ENCODE peak calls at places on chromosomes 1 and 21, in six cellular contexts. One of them, this sample, is unnamed.

GRCh38 chr1:99251308-99251707 is 13.0 kb upstream of the PLPPR4 start:
- DNase-seq in cardiac muscle cell: no peak
- DNase-seq in PC-3: no peak
- DNase-seq in prostate gland: no peak
- DNase-seq in tibial artery: no peak
- DNase-seq in left ventricle myocardium inferior: no peak
- DNase-seq in this sample: no peak

GRCh38 chr1:25732821-25733220 is 67.2 kb upstream of the SELENON start:
- DNase-seq in prostate gland: no peak
- DNase-seq in tibial artery: no peak
- DNase-seq in cardiac muscle cell: no peak
- DNase-seq in left ventricle myocardium inferior: no peak
- DNase-seq in PC-3: no peak
- DNase-seq in this sample: no peak

GRCh38 chr1:174743654-174744561 is 255.8 kb upstream of the CACYBP start:
- DNase-seq in cardiac muscle cell: peak
- DNase-seq in PC-3: peak
- DNase-seq in prostate gland: no peak
- DNase-seq in left ventricle myocardium inferior: no peak
- DNase-seq in tibial artery: no peak
- DNase-seq in this sample: peak

GRCh38 chr1:234488954-234489691 is 10.1 kb upstream of the TARBP1 start:
- DNase-seq in PC-3: peak
- DNase-seq in tibial artery: no peak
- DNase-seq in prostate gland: no peak
- DNase-seq in left ventricle myocardium inferior: no peak
- DNase-seq in cardiac muscle cell: no peak
- DNase-seq in this sample: no peak

GRCh38 chr1:39378377-39378776 is 113.1 kb upstream of the BMP8A start:
- DNase-seq in tibial artery: no peak
- DNase-seq in cardiac muscle cell: no peak
- DNase-seq in left ventricle myocardium inferior: no peak
- DNase-seq in prostate gland: peak
- DNase-seq in PC-3: peak
- DNase-seq in this sample: no peak

GRCh38 chr1:18486195-18486594 is 5.5 kb downstream of the KLHDC7A start:
- DNase-seq in cardiac muscle cell: no peak
- DNase-seq in left ventricle myocardium inferior: no peak
- DNase-seq in prostate gland: no peak
- DNase-seq in PC-3: no peak
- DNase-seq in tibial artery: no peak
- DNase-seq in this sample: no peak

GRCh38 chr1:21680918-21681317 is 11.8 kb upstream of the RAP1GAP start:
- DNase-seq in PC-3: peak
- DNase-seq in cardiac muscle cell: peak
- DNase-seq in prostate gland: no peak
- DNase-seq in tibial artery: no peak
- DNase-seq in left ventricle myocardium inferior: no peak
- DNase-seq in this sample: no peak

GRCh38 chr1:204292733-204293132 is 67.0 kb downstream of the PLEKHA6 start:
- DNase-seq in PC-3: no peak
- DNase-seq in left ventricle myocardium inferior: no peak
- DNase-seq in cardiac muscle cell: peak
- DNase-seq in tibial artery: no peak
- DNase-seq in prostate gland: no peak
- DNase-seq in this sample: no peak

GRCh38 chr21:20031807-20032206 is 966.4 kb upstream of the NCAM2 start:
- DNase-seq in left ventricle myocardium inferior: no peak
- DNase-seq in PC-3: no peak
- DNase-seq in cardiac muscle cell: no peak
- DNase-seq in prostate gland: no peak
- DNase-seq in tibial artery: no peak
- DNase-seq in this sample: no peak

GRCh38 chr1:108962681-108963051 is 618 bp downstream of the CLCC1 start:
- DNase-seq in PC-3: peak
- DNase-seq in tibial artery: peak
- DNase-seq in prostate gland: peak
- DNase-seq in cardiac muscle cell: no peak
- DNase-seq in left ventricle myocardium inferior: no peak
- DNase-seq in this sample: no peak

GRCh38 chr1:97904528-97904927 is 16.3 kb downstream of the DPYD start:
- DNase-seq in tibial artery: no peak
- DNase-seq in left ventricle myocardium inferior: no peak
- DNase-seq in cardiac muscle cell: peak
- DNase-seq in PC-3: no peak
- DNase-seq in prostate gland: no peak
- DNase-seq in this sample: peak

GRCh38 chr1:66143661-66144060 is 351.0 kb downstream of the PDE4B start:
- DNase-seq in PC-3: no peak
- DNase-seq in left ventricle myocardium inferior: no peak
- DNase-seq in cardiac muscle cell: no peak
- DNase-seq in prostate gland: no peak
- DNase-seq in tibial artery: no peak
- DNase-seq in this sample: no peak

GRCh38 chr21:32794643-32795042 is 23.1 kb upstream of the PAXBP1 start:
- DNase-seq in prostate gland: no peak
- DNase-seq in PC-3: no peak
- DNase-seq in tibial artery: no peak
- DNase-seq in cardiac muscle cell: peak
- DNase-seq in left ventricle myocardium inferior: no peak
- DNase-seq in this sample: no peak

GRCh38 chr1:153978274-153978909 is 918 bp upstream of the JTB start:
- DNase-seq in PC-3: no peak
- DNase-seq in left ventricle myocardium inferior: no peak
- DNase-seq in cardiac muscle cell: no peak
- DNase-seq in tibial artery: no peak
- DNase-seq in prostate gland: no peak
- DNase-seq in this sample: no peak

GRCh38 chr1:167273027-167273800 is 52.5 kb downstream of the POU2F1 start:
- DNase-seq in prostate gland: no peak
- DNase-seq in tibial artery: no peak
- DNase-seq in PC-3: no peak
- DNase-seq in left ventricle myocardium inferior: no peak
- DNase-seq in cardiac muscle cell: peak
- DNase-seq in this sample: peak

GRCh38 chr1:246159290-246160227 is 347.5 kb downstream of the SMYD3 start:
- DNase-seq in PC-3: no peak
- DNase-seq in tibial artery: no peak
- DNase-seq in prostate gland: no peak
- DNase-seq in left ventricle myocardium inferior: no peak
- DNase-seq in cardiac muscle cell: no peak
- DNase-seq in this sample: no peak

GRCh38 chr21:19640964-19641363 is 1237.4 kb upstream of the TMPRSS15 start:
- DNase-seq in prostate gland: no peak
- DNase-seq in tibial artery: no peak
- DNase-seq in PC-3: no peak
- DNase-seq in cardiac muscle cell: no peak
- DNase-seq in left ventricle myocardium inferior: no peak
- DNase-seq in this sample: no peak

GRCh38 chr21:44654576-44654950 is at the start of gene KRTAP12-4:
- DNase-seq in left ventricle myocardium inferior: no peak
- DNase-seq in tibial artery: no peak
- DNase-seq in prostate gland: no peak
- DNase-seq in cardiac muscle cell: no peak
- DNase-seq in PC-3: no peak
- DNase-seq in this sample: no peak

GRCh38 chr1:112704908-112705627 is 1.9 kb downstream of the RHOC start:
- DNase-seq in tibial artery: peak
- DNase-seq in left ventricle myocardium inferior: peak
- DNase-seq in cardiac muscle cell: peak
- DNase-seq in PC-3: peak
- DNase-seq in prostate gland: peak
- DNase-seq in this sample: peak

GRCh38 chr1:235041201-235041600 is 87.4 kb downstream of the TOMM20 start:
- DNase-seq in left ventricle myocardium inferior: no peak
- DNase-seq in prostate gland: no peak
- DNase-seq in tibial artery: no peak
- DNase-seq in PC-3: no peak
- DNase-seq in cardiac muscle cell: no peak
- DNase-seq in this sample: no peak

GRCh38 chr1:183554577-183554976 is 35.7 kb downstream of the NCF2 start:
- DNase-seq in tibial artery: no peak
- DNase-seq in PC-3: no peak
- DNase-seq in left ventricle myocardium inferior: no peak
- DNase-seq in cardiac muscle cell: no peak
- DNase-seq in prostate gland: no peak
- DNase-seq in this sample: no peak

GRCh38 chr1:220511785-220512184 is 16.2 kb upstream of the MARK1 start:
- DNase-seq in left ventricle myocardium inferior: peak
- DNase-seq in prostate gland: no peak
- DNase-seq in cardiac muscle cell: no peak
- DNase-seq in PC-3: peak
- DNase-seq in tibial artery: no peak
- DNase-seq in this sample: no peak
- TF ChIP-seq CTCF in left ventricle myocardium inferior: peak
- TF ChIP-seq CTCF in prostate gland: no peak
- TF ChIP-seq CTCF in cardiac muscle cell: no peak
- TF ChIP-seq CTCF in PC-3: peak
- TF ChIP-seq CTCF in tibial artery: no peak
- TF ChIP-seq CTCF in this sample: peak

DNA sequence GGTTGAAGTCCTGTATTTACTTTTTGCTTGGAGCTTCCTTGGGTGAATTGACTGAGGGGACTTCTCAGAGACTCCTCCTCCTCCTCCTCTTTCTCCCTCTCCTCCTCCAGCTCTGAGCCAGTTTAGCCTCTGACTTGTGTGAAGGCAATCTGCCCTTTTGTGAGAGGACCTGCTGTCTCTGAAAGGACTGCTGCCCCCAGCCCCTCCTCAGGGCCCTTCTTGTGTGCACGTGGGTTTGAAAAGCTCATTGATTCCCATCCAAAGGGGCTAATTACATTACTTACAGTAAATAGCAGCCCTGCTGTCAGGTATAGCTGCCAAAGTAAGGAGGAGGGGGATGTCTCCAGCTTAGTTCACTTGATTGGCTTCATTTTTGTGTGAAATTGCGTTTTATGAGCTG is 2.0 kb upstream of the LHX9 start:
- DNase-seq in PC-3: no peak
- DNase-seq in prostate gland: no peak
- DNase-seq in tibial artery: no peak
- DNase-seq in cardiac muscle cell: no peak
- DNase-seq in left ventricle myocardium inferior: no peak
- DNase-seq in this sample: no peak
- H3K4me3 ChIP-seq in PC-3: peak
- H3K4me3 ChIP-seq in prostate gland: no peak
- H3K4me3 ChIP-seq in tibial artery: no peak
- H3K4me3 ChIP-seq in cardiac muscle cell: no peak
- H3K4me3 ChIP-seq in left ventricle myocardium inferior: peak
- H3K4me3 ChIP-seq in this sample: no peak

GRCh38 chr21:15517394-15517793 is 212.4 kb upstream of the USP25 start:
- DNase-seq in PC-3: no peak
- DNase-seq in left ventricle myocardium inferior: no peak
- DNase-seq in cardiac muscle cell: no peak
- DNase-seq in prostate gland: no peak
- DNase-seq in tibial artery: no peak
- DNase-seq in this sample: no peak

GRCh38 chr21:15524855-15525254 is 204.9 kb upstream of the USP25 start:
- DNase-seq in prostate gland: no peak
- DNase-seq in left ventricle myocardium inferior: no peak
- DNase-seq in cardiac muscle cell: no peak
- DNase-seq in tibial artery: no peak
- DNase-seq in PC-3: no peak
- DNase-seq in this sample: no peak

GRCh38 chr21:15522148-15522547 is 207.6 kb upstream of the USP25 start:
- DNase-seq in cardiac muscle cell: no peak
- DNase-seq in prostate gland: no peak
- DNase-seq in PC-3: no peak
- DNase-seq in tibial artery: no peak
- DNase-seq in left ventricle myocardium inferior: no peak
- DNase-seq in this sample: no peak

GRCh38 chr21:15521644-15522001 is 208.2 kb upstream of the USP25 start:
- DNase-seq in cardiac muscle cell: no peak
- DNase-seq in left ventricle myocardium inferior: no peak
- DNase-seq in prostate gland: no peak
- DNase-seq in tibial artery: no peak
- DNase-seq in PC-3: no peak
- DNase-seq in this sample: no peak

DNA sequence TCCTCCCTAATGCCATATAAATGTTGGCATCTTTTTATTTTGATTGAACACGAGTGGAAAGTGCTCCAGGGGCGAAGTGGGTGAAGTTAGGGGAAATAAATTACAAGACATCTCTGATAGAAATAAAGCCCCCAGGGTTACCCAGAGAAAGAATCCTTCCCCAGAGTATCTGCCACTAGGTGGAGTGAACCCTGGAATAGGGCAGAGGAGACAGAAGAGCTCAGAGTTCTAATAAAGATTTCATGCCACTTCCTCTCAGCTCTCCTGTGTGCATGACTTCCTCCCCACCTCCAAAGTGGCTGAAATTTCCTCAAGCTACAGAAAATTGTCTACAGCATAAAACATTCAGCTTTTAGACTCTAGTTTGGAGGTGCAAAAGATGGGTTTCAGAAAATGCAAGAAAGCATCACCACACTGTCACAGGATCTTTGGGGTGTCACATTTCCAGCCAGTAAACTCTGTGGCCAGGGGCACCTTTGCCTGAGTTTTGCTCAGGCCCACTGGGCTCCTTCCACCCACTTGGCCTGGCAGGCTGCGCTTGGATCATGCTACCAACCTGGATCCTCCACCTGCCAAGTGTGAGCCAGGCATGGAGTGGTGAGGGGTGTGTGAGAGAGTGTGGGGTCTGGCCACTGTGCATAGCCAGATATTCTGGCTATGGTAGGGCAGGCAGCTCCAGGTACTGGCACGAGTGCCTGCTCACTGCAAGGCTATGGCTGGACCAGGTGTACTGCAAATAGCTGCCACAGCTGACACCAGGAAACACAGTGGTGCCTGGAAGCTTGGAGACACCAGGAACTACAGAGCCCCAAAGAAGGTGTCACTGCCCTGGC is 208.8 kb upstream of the USP25 start:
- DNase-seq in PC-3: peak
- DNase-seq in tibial artery: no peak
- DNase-seq in cardiac muscle cell: no peak
- DNase-seq in left ventricle myocardium inferior: no peak
- DNase-seq in prostate gland: no peak
- DNase-seq in this sample: no peak
- TF ChIP-seq CTCF in PC-3: peak
- TF ChIP-seq CTCF in tibial artery: no peak
- TF ChIP-seq CTCF in cardiac muscle cell: peak
- TF ChIP-seq CTCF in left ventricle myocardium inferior: no peak
- TF ChIP-seq CTCF in prostate gland: no peak
- TF ChIP-seq CTCF in this sample: peak

GRCh38 chr1:116377564-116378529 is 4.8 kb downstream of the ATP1A1 start:
- DNase-seq in cardiac muscle cell: peak
- DNase-seq in tibial artery: peak
- DNase-seq in PC-3: peak
- DNase-seq in left ventricle myocardium inferior: peak
- DNase-seq in prostate gland: peak
- DNase-seq in this sample: peak

GRCh38 chr1:116379057-116379630 is 6.1 kb downstream of the ATP1A1 start:
- DNase-seq in cardiac muscle cell: no peak
- DNase-seq in PC-3: no peak
- DNase-seq in prostate gland: no peak
- DNase-seq in tibial artery: no peak
- DNase-seq in left ventricle myocardium inferior: no peak
- DNase-seq in this sample: no peak

GRCh38 chr1:116380499-116381316 is 7.7 kb downstream of the ATP1A1 start:
- DNase-seq in prostate gland: no peak
- DNase-seq in tibial artery: no peak
- DNase-seq in PC-3: no peak
- DNase-seq in left ventricle myocardium inferior: no peak
- DNase-seq in cardiac muscle cell: no peak
- DNase-seq in this sample: no peak

GRCh38 chr1:116382321-116382720 is 9.3 kb downstream of the ATP1A1 start:
- DNase-seq in left ventricle myocardium inferior: no peak
- DNase-seq in tibial artery: no peak
- DNase-seq in cardiac muscle cell: peak
- DNase-seq in prostate gland: no peak
- DNase-seq in PC-3: no peak
- DNase-seq in this sample: no peak

GRCh38 chr1:116379674-116380498 is 6.8 kb downstream of the ATP1A1 start:
- DNase-seq in prostate gland: no peak
- DNase-seq in left ventricle myocardium inferior: no peak
- DNase-seq in cardiac muscle cell: no peak
- DNase-seq in tibial artery: no peak
- DNase-seq in PC-3: no peak
- DNase-seq in this sample: no peak
- H3K4me3 ChIP-seq in prostate gland: no peak
- H3K4me3 ChIP-seq in left ventricle myocardium inferior: no peak
- H3K4me3 ChIP-seq in cardiac muscle cell: peak
- H3K4me3 ChIP-seq in tibial artery: no peak
- H3K4me3 ChIP-seq in PC-3: no peak
- H3K4me3 ChIP-seq in this sample: no peak